ENCODE peak calls at places on chromosomes 3 and 15, in ten cellular contexts. One of them, this sample, is unnamed.

GRCh38 chr3:190862209-190863118 is at the start of gene GMNC:
- DNase-seq in fibroblast of the aortic adventitia: peak
- DNase-seq in stimulated activated CD4-positive, alpha-beta T cell treated with anti-CD3 and anti-CD28 coated beads, Interleukin-1b, Interleukin-23, amount 100 ng/mL, for 24 hours: no peak
- DNase-seq in NAMALWA: no peak
- DNase-seq in NCI-H2029: no peak
- DNase-seq in ureter: peak
- DNase-seq in NCI-H1930: peak
- DNase-seq in activated T-cell treated with anti-CD3 and anti-CD28 coated beads, Interleukin-2, amount 50 U/mL, for 1 hour: peak
- DNase-seq in OCI-LY7: no peak
- DNase-seq in activated gamma-delta T cell treated with Interleukin-2 at 50 U/mL for 16 hours: peak
- DNase-seq in this sample: peak

GRCh38 chr3:10219737-10220136 is 28.5 kb upstream of the TATDN2 start:
- DNase-seq in fibroblast of the aortic adventitia: no peak
- DNase-seq in stimulated activated CD4-positive, alpha-beta T cell treated with anti-CD3 and anti-CD28 coated beads, Interleukin-1b, Interleukin-23, amount 100 ng/mL, for 24 hours: no peak
- DNase-seq in NAMALWA: no peak
- DNase-seq in NCI-H2029: peak
- DNase-seq in ureter: no peak
- DNase-seq in NCI-H1930: no peak
- DNase-seq in activated T-cell treated with anti-CD3 and anti-CD28 coated beads, Interleukin-2, amount 50 U/mL, for 1 hour: no peak
- DNase-seq in OCI-LY7: no peak
- DNase-seq in activated gamma-delta T cell treated with Interleukin-2 at 50 U/mL for 16 hours: no peak
- DNase-seq in this sample: no peak

GRCh38 chr3:192597511-192597910 is 129.8 kb downstream of the FGF12 start:
- DNase-seq in fibroblast of the aortic adventitia: no peak
- DNase-seq in stimulated activated CD4-positive, alpha-beta T cell treated with anti-CD3 and anti-CD28 coated beads, Interleukin-1b, Interleukin-23, amount 100 ng/mL, for 24 hours: no peak
- DNase-seq in NAMALWA: no peak
- DNase-seq in NCI-H2029: no peak
- DNase-seq in ureter: peak
- DNase-seq in NCI-H1930: no peak
- DNase-seq in activated T-cell treated with anti-CD3 and anti-CD28 coated beads, Interleukin-2, amount 50 U/mL, for 1 hour: no peak
- DNase-seq in OCI-LY7: no peak
- DNase-seq in activated gamma-delta T cell treated with Interleukin-2 at 50 U/mL for 16 hours: no peak
- DNase-seq in this sample: no peak

GRCh38 chr15:70478251-70478990 is 284.9 kb downstream of the UACA start:
- DNase-seq in fibroblast of the aortic adventitia: no peak
- DNase-seq in stimulated activated CD4-positive, alpha-beta T cell treated with anti-CD3 and anti-CD28 coated beads, Interleukin-1b, Interleukin-23, amount 100 ng/mL, for 24 hours: no peak
- DNase-seq in NAMALWA: peak
- DNase-seq in NCI-H2029: no peak
- DNase-seq in ureter: no peak
- DNase-seq in NCI-H1930: no peak
- DNase-seq in activated T-cell treated with anti-CD3 and anti-CD28 coated beads, Interleukin-2, amount 50 U/mL, for 1 hour: no peak
- DNase-seq in OCI-LY7: peak
- DNase-seq in activated gamma-delta T cell treated with Interleukin-2 at 50 U/mL for 16 hours: no peak
- DNase-seq in this sample: peak

GRCh38 chr15:45225506-45226273 is 26.3 kb upstream of the SLC28A2 start:
- DNase-seq in fibroblast of the aortic adventitia: no peak
- DNase-seq in stimulated activated CD4-positive, alpha-beta T cell treated with anti-CD3 and anti-CD28 coated beads, Interleukin-1b, Interleukin-23, amount 100 ng/mL, for 24 hours: no peak
- DNase-seq in NAMALWA: peak
- DNase-seq in NCI-H2029: no peak
- DNase-seq in ureter: no peak
- DNase-seq in NCI-H1930: no peak
- DNase-seq in activated T-cell treated with anti-CD3 and anti-CD28 coated beads, Interleukin-2, amount 50 U/mL, for 1 hour: no peak
- DNase-seq in OCI-LY7: peak
- DNase-seq in activated gamma-delta T cell treated with Interleukin-2 at 50 U/mL for 16 hours: no peak
- DNase-seq in this sample: no peak

GRCh38 chr3:180571831-180572578 is 30.0 kb upstream of the TTC14 start:
- DNase-seq in fibroblast of the aortic adventitia: no peak
- DNase-seq in stimulated activated CD4-positive, alpha-beta T cell treated with anti-CD3 and anti-CD28 coated beads, Interleukin-1b, Interleukin-23, amount 100 ng/mL, for 24 hours: no peak
- DNase-seq in NAMALWA: no peak
- DNase-seq in NCI-H2029: no peak
- DNase-seq in ureter: no peak
- DNase-seq in NCI-H1930: no peak
- DNase-seq in activated T-cell treated with anti-CD3 and anti-CD28 coated beads, Interleukin-2, amount 50 U/mL, for 1 hour: no peak
- DNase-seq in OCI-LY7: peak
- DNase-seq in activated gamma-delta T cell treated with Interleukin-2 at 50 U/mL for 16 hours: no peak
- DNase-seq in this sample: no peak

GRCh38 chr3:156395961-156396700 is 158.8 kb downstream of the SSR3 start:
- DNase-seq in fibroblast of the aortic adventitia: no peak
- DNase-seq in stimulated activated CD4-positive, alpha-beta T cell treated with anti-CD3 and anti-CD28 coated beads, Interleukin-1b, Interleukin-23, amount 100 ng/mL, for 24 hours: no peak
- DNase-seq in NAMALWA: no peak
- DNase-seq in NCI-H2029: no peak
- DNase-seq in ureter: no peak
- DNase-seq in NCI-H1930: no peak
- DNase-seq in activated T-cell treated with anti-CD3 and anti-CD28 coated beads, Interleukin-2, amount 50 U/mL, for 1 hour: no peak
- DNase-seq in OCI-LY7: no peak
- DNase-seq in activated gamma-delta T cell treated with Interleukin-2 at 50 U/mL for 16 hours: no peak
- DNase-seq in this sample: no peak

GRCh38 chr3:148269816-148270215 is 427.9 kb upstream of the AGTR1 start:
- DNase-seq in fibroblast of the aortic adventitia: no peak
- DNase-seq in stimulated activated CD4-positive, alpha-beta T cell treated with anti-CD3 and anti-CD28 coated beads, Interleukin-1b, Interleukin-23, amount 100 ng/mL, for 24 hours: no peak
- DNase-seq in NAMALWA: no peak
- DNase-seq in NCI-H2029: no peak
- DNase-seq in ureter: no peak
- DNase-seq in NCI-H1930: no peak
- DNase-seq in activated T-cell treated with anti-CD3 and anti-CD28 coated beads, Interleukin-2, amount 50 U/mL, for 1 hour: no peak
- DNase-seq in OCI-LY7: no peak
- DNase-seq in activated gamma-delta T cell treated with Interleukin-2 at 50 U/mL for 16 hours: no peak
- DNase-seq in this sample: no peak

GRCh38 chr3:16073218-16073617 is 101.3 kb upstream of the GALNT15 start:
- DNase-seq in fibroblast of the aortic adventitia: no peak
- DNase-seq in stimulated activated CD4-positive, alpha-beta T cell treated with anti-CD3 and anti-CD28 coated beads, Interleukin-1b, Interleukin-23, amount 100 ng/mL, for 24 hours: no peak
- DNase-seq in NAMALWA: no peak
- DNase-seq in NCI-H2029: no peak
- DNase-seq in ureter: no peak
- DNase-seq in NCI-H1930: no peak
- DNase-seq in activated T-cell treated with anti-CD3 and anti-CD28 coated beads, Interleukin-2, amount 50 U/mL, for 1 hour: no peak
- DNase-seq in OCI-LY7: no peak
- DNase-seq in activated gamma-delta T cell treated with Interleukin-2 at 50 U/mL for 16 hours: no peak
- DNase-seq in this sample: no peak